ENCODE peak calls at places on chromosome X, in seven cellular contexts. X is C1 segment of cervical spinal cord; O is naive thymus-derived CD4-positive, alpha-beta T cell; F is GDM1; B is AG04449; S is A549; R is prostate gland. M is an unnamed sample.

GRCh38 chrX:53746718-53747117 is 60.2 kb upstream of the HUWE1 start:
- DNase-seq in X (no peak), O (no peak), F (no peak), B (no peak), S (no peak), R (no peak), M (no peak)

GRCh38 chrX:33465137-33465536 is 253.8 kb upstream of the DMD start:
- DNase-seq in X (no peak), O (no peak), F (no peak), B (no peak), S (no peak), R (no peak), M (no peak)

GRCh38 chrX:39773923-39774803 is 323.6 kb downstream of the BCOR start:
- DNase-seq in X (no peak), O (peak; percentile 31), F (peak; percentile 40), B (no peak), S (no peak), R (no peak), M (no peak)

GRCh38 chrX:35380808-35381700 is 417.1 kb upstream of the MAGEB16 start:
- DNase-seq in X (no peak), O (no peak), F (peak; percentile 1), B (no peak), S (peak; percentile 1), R (no peak), M (no peak)

GRCh38 chrX:19964017-19964710 is 26.7 kb downstream of the BCLAF3 start:
- DNase-seq in X (no peak), O (no peak), F (no peak), B (no peak), S (no peak), R (no peak), M (no peak)

GRCh38 chrX:78452356-78452755 is 124.9 kb upstream of the CYSLTR1 start:
- DNase-seq in X (no peak), O (no peak), F (no peak), B (no peak), S (no peak), R (no peak), M (peak; percentile 8)

GRCh38 chrX:53065066-53065465 is 16.5 kb downstream of the GPR173 start:
- DNase-seq in X (no peak), O (no peak), F (no peak), B (no peak), S (no peak), R (no peak), M (no peak)

GRCh38 chrX:127708155-127708554 is 344.0 kb downstream of the ACTRT1 start:
- DNase-seq in X (no peak), O (no peak), F (no peak), B (no peak), S (no peak), R (no peak), M (no peak)

GRCh38 chrX:40391662-40392061 is 189.1 kb upstream of the ATP6AP2 start:
- DNase-seq in X (no peak), O (no peak), F (no peak), B (no peak), S (no peak), R (no peak), M (no peak)

GRCh38 chrX:24594531-24594930 is 52.6 kb downstream of the PCYT1B start:
- DNase-seq in X (no peak), O (no peak), F (no peak), B (no peak), S (no peak), R (no peak), M (no peak)

GRCh38 chrX:146581981-146582712 is 227.4 kb upstream of the CXorf51B start:
- DNase-seq in X (no peak), O (no peak), F (no peak), B (no peak), S (no peak), R (no peak), M (no peak)

GRCh38 chrX:71283409-71284143 is at the start of gene NONO:
- DNase-seq in X (peak; percentile 82), O (peak; percentile 83), F (peak; percentile 93), B (peak; percentile 94), S (peak; percentile 81), R (peak; percentile 93), M (peak; percentile 99)

GRCh38 chrX:119495734-119496520 is 27.7 kb downstream of the SLC25A5 start:
- DNase-seq in X (no peak), O (no peak), F (no peak), B (no peak), S (no peak), R (no peak), M (no peak)

GRCh38 chrX:1041051-1041450 is 171.4 kb downstream of the CRLF2 start:
- DNase-seq in X (no peak), O (no peak), F (no peak), B (no peak), S (no peak), R (no peak), M (no peak)

GRCh38 chrX:92270936-92271655 is 491.9 kb downstream of the PCDH11X start:
- DNase-seq in X (no peak), O (no peak), F (no peak), B (no peak), S (no peak), R (no peak), M (no peak)

GRCh38 chrX:30904186-30904585 is 15.1 kb upstream of the TAB3 start:
- DNase-seq in X (no peak), O (no peak), F (no peak), B (no peak), S (no peak), R (no peak), M (no peak)

GRCh38 chrX:78024349-78025108 is 55.1 kb upstream of the PGAM4 start:
- DNase-seq in X (no peak), O (peak; percentile 59), F (no peak), B (no peak), S (peak; percentile 18), R (no peak), M (no peak)

GRCh38 chrX:8083276-8083675 is 87.8 kb downstream of the VCX2 start:
- DNase-seq in X (no peak), O (no peak), F (no peak), B (no peak), S (no peak), R (no peak), M (no peak)

GRCh38 chrX:22032084-22032483 is at the start of gene PHEX:
- DNase-seq in X (no peak), O (no peak), F (no peak), B (no peak), S (no peak), R (no peak), M (no peak)

GRCh38 chrX:69503835-69504625 is at the start of gene NALF2:
- DNase-seq in X (peak; percentile 30), O (peak; percentile 14), F (no peak), B (no peak), S (peak; percentile 41), R (peak; percentile 33), M (no peak)

GRCh38 chrX:73478961-73479360 is 32.1 kb downstream of the CDX4 start:
- DNase-seq in X (no peak), O (no peak), F (no peak), B (no peak), S (no peak), R (no peak), M (no peak)

GRCh38 chrX:36868592-36868991 is 139.6 kb upstream of the FAM47C start:
- DNase-seq in X (no peak), O (no peak), F (no peak), B (no peak), S (no peak), R (no peak), M (no peak)

GRCh38 chrX:129783176-129783776 is 3.5 kb downstream of the SASH3 start:
- DNase-seq in X (no peak), O (no peak), F (no peak), B (no peak), S (no peak), R (no peak), M (no peak)

GRCh38 chrX:150476183-150476699 is 92.2 kb upstream of the MTM1 start:
- DNase-seq in X (no peak), O (no peak), F (no peak), B (no peak), S (no peak), R (no peak), M (peak; percentile 45)

GRCh38 chrX:136953867-136954787 is 73.6 kb upstream of the RBMX start:
- DNase-seq in X (peak; percentile 8), O (peak; percentile 40), F (peak; percentile 73), B (peak; percentile 23), S (peak; percentile 15), R (peak; percentile 27), M (peak; percentile 61)

GRCh38 chrX:106467422-106467821 is 144.4 kb upstream of the RADX start:
- DNase-seq in X (no peak), O (no peak), F (no peak), B (no peak), S (no peak), R (no peak), M (no peak)

GRCh38 chrX:46961574-46962279 is 49.5 kb downstream of the JADE3 start:
- DNase-seq in X (no peak), O (no peak), F (no peak), B (no peak), S (no peak), R (no peak), M (no peak)

GRCh38 chrX:14673764-14674163 is 144.4 kb downstream of the GLRA2 start:
- DNase-seq in X (no peak), O (no peak), F (no peak), B (peak; percentile 36), S (peak; percentile 40), R (no peak), M (peak; percentile 51)

GRCh38 chrX:68842781-68843581 is 14.2 kb downstream of the EFNB1 start:
- DNase-seq in X (no peak), O (no peak), F (peak; percentile 72), B (no peak), S (no peak), R (no peak), M (no peak)

GRCh38 chrX:102154900-102155805 is 624 bp downstream of the BEX5 start:
- DNase-seq in X (no peak), O (peak; percentile 33), F (no peak), B (no peak), S (no peak), R (peak; percentile 4), M (no peak)

GRCh38 chrX:136209016-136209738 is 42.0 kb downstream of the MAP7D3 start:
- DNase-seq in X (no peak), O (peak; percentile 33), F (peak; percentile 7), B (no peak), S (peak; percentile 60), R (no peak), M (peak; percentile 71)

M was measured in fibroblast of gingiva.